ENCODE peak calls at places on chromosomes 13 and 19, in four cellular contexts. One of them, this sample, is unnamed. For H3K4me1, the result is how much of the 10 kb centered on the place peaks cover.

GRCh38 chr19:50501568-50502475 is 9.2 kb downstream of the JOSD2 start:
- DNase-seq in right cardiac atrium: peak
- DNase-seq in cardiac muscle cell: peak
- DNase-seq in heart right ventricle: peak
- DNase-seq in this sample: peak

GRCh38 chr13:113726961-113727411 is 32.0 kb upstream of the TMEM255B start:
- DNase-seq in right cardiac atrium: peak
- DNase-seq in cardiac muscle cell: no peak
- DNase-seq in heart right ventricle: no peak
- DNase-seq in this sample: peak

GRCh38 chr13:27791146-27791900 is 960 bp upstream of the GSX1 start:
- DNase-seq in right cardiac atrium: no peak
- DNase-seq in cardiac muscle cell: no peak
- DNase-seq in heart right ventricle: no peak
- DNase-seq in this sample: no peak

GRCh38 chr13:70249332-70250064 is 141.2 kb upstream of the KLHL1 start:
- DNase-seq in right cardiac atrium: no peak
- DNase-seq in cardiac muscle cell: no peak
- DNase-seq in heart right ventricle: no peak
- DNase-seq in this sample: no peak

GRCh38 chr13:51912091-51912490 is 50.3 kb downstream of the CCDC70 start:
- DNase-seq in right cardiac atrium: no peak
- DNase-seq in cardiac muscle cell: no peak
- DNase-seq in heart right ventricle: no peak
- DNase-seq in this sample: no peak

GRCh38 chr13:103277099-103277498 is 210.9 kb upstream of the SLC10A2 start:
- DNase-seq in right cardiac atrium: no peak
- DNase-seq in cardiac muscle cell: no peak
- DNase-seq in heart right ventricle: no peak
- DNase-seq in this sample: no peak

GRCh38 chr13:51785592-51786424 is 18.2 kb downstream of the DHRS12 start:
- DNase-seq in right cardiac atrium: peak
- DNase-seq in cardiac muscle cell: peak
- DNase-seq in heart right ventricle: peak
- DNase-seq in this sample: no peak

GRCh38 chr13:100235311-100235901 is 146.5 kb downstream of the PCCA start:
- DNase-seq in right cardiac atrium: no peak
- DNase-seq in cardiac muscle cell: peak
- DNase-seq in heart right ventricle: no peak
- DNase-seq in this sample: no peak

GRCh38 chr19:789473-790052 is 7.7 kb upstream of the PTBP1 start:
- DNase-seq in right cardiac atrium: peak
- DNase-seq in cardiac muscle cell: peak
- DNase-seq in heart right ventricle: peak
- DNase-seq in this sample: peak

GRCh38 chr13:20188649-20189553 is 3.8 kb downstream of the GJB2 start:
- DNase-seq in right cardiac atrium: no peak
- DNase-seq in cardiac muscle cell: no peak
- DNase-seq in heart right ventricle: no peak
- DNase-seq in this sample: no peak

DNA sequence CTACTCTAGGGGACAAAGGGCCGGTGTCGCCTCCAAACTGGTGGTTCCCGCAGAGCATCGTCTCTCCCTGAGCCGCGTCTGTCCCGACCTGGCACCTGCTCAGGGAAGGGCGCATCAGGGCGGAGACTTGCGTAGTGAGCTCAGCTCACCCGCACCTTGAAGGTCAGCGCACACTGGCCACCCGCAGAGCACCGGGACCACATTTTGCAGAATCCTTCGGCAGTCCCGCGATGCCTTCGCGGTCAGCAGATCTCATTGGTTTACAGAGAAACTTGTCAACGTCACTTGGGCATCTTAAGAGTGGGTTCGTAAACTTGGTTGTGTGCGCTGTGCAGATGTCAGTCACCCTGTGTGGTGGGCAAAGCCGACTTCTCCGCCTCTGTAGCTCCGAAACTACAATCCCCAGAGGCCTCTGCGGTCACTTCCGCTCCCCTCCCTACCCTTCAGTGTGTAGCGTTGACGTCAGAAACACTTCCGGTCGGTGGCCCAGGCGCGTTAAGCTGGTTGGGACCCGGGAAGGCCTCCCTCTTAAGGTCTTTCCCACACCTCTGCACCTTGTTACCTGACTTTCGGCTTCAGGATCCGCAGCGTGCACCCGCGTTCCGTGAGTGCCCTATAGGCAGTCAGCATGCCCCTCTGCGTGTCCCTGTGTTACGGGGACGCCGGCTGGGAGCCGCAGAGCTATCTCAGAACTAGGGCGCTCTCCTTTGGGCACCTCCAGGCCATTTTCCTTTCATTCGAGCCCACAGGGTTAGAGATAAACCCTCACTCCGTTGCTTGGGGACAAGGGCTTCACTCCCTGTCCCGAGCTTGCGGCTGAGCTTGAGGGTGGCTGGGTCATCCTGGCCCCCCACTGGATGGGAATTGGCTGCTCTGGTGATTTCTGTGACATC is 36.5 kb upstream of the ZNF527 start:
- DNase-seq in right cardiac atrium: peak
- DNase-seq in cardiac muscle cell: peak
- DNase-seq in heart right ventricle: peak
- DNase-seq in this sample: peak
- H3K4me1 ChIP-seq in right cardiac atrium: under half
- H3K4me1 ChIP-seq in cardiac muscle cell: under half
- H3K4me1 ChIP-seq in heart right ventricle: under half
- H3K4me1 ChIP-seq in this sample: under half

DNA sequence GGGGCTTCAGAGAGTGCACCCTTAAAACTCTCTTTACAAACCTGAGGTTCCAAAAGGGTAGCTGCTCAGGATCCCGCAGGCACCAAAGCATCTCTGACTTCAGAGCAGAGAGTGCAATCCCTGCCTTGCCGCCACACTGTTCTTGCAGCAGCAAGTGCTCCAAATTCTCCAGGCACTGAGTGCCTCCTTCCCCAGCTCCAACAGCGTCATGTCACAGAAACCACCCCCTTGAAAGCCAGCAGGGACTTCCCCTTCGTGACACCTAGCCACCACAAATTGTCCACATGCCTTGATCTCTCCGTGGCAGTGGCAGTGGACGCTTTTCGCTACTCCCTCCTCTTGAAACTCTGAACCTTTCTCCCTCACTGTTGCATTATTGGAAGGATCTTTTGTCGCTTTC is 39.9 kb downstream of the MBNL2 start:
- DNase-seq in right cardiac atrium: peak
- DNase-seq in cardiac muscle cell: no peak
- DNase-seq in heart right ventricle: no peak
- DNase-seq in this sample: peak
- H3K4me1 ChIP-seq in right cardiac atrium: under half
- H3K4me1 ChIP-seq in cardiac muscle cell: under half
- H3K4me1 ChIP-seq in heart right ventricle: half or more
- H3K4me1 ChIP-seq in this sample: half or more

GRCh38 chr13:98539655-98540054 is 37.3 kb downstream of the STK24 start:
- DNase-seq in right cardiac atrium: no peak
- DNase-seq in cardiac muscle cell: no peak
- DNase-seq in heart right ventricle: no peak
- DNase-seq in this sample: no peak

GRCh38 chr13:98542568-98543379 is 34.1 kb downstream of the STK24 start:
- DNase-seq in right cardiac atrium: no peak
- DNase-seq in cardiac muscle cell: no peak
- DNase-seq in heart right ventricle: no peak
- DNase-seq in this sample: no peak

GRCh38 chr13:98541701-98542203 is 35.2 kb downstream of the STK24 start:
- DNase-seq in right cardiac atrium: no peak
- DNase-seq in cardiac muscle cell: no peak
- DNase-seq in heart right ventricle: no peak
- DNase-seq in this sample: no peak

GRCh38 chr13:98541211-98541610 is 35.7 kb downstream of the STK24 start:
- DNase-seq in right cardiac atrium: no peak
- DNase-seq in cardiac muscle cell: no peak
- DNase-seq in heart right ventricle: no peak
- DNase-seq in this sample: no peak

GRCh38 chr13:98540476-98540875 is 36.4 kb downstream of the STK24 start:
- DNase-seq in right cardiac atrium: peak
- DNase-seq in cardiac muscle cell: no peak
- DNase-seq in heart right ventricle: no peak
- DNase-seq in this sample: no peak
- H3K4me1 ChIP-seq in right cardiac atrium: under half
- H3K4me1 ChIP-seq in cardiac muscle cell: half or more
- H3K4me1 ChIP-seq in heart right ventricle: half or more
- H3K4me1 ChIP-seq in this sample: half or more

DNA sequence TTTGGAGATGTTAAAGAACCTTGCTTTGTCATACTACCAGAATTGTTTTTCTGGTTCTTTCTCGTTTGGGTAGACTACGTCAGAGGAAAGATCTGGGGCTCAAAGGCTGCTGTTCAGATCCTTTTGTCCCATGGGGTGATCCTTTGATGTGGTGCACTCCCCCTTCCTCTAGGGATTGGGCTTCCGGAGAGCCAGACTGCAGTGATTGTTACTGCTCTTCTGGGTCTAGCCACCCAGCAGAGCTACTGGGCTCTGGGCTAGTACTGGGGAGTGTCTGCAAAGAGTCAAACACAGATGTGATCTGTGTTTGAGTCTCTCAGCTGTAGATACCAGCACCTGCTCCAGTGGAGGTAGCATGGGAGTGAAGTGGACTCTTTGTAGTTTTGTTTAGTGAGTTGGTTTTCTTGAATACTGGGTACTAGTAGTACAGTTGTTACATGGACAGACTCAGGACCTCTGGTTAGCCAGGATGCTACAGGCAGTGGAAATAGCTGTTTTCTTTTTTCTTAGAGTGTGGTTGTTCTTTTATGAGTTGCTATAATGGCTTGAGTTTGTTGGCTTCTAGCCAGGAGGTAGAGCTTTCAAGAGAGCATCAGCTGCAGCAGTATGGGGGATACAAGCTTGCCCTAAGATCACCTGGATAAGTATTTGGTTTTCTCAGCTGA is 34.4 kb downstream of the DNAJC15 start:
- DNase-seq in right cardiac atrium: no peak
- DNase-seq in cardiac muscle cell: no peak
- DNase-seq in heart right ventricle: no peak
- DNase-seq in this sample: peak
- H3K4me1 ChIP-seq in right cardiac atrium: under half
- H3K4me1 ChIP-seq in cardiac muscle cell: under half
- H3K4me1 ChIP-seq in heart right ventricle: under half
- H3K4me1 ChIP-seq in this sample: under half

GRCh38 chr19:15293751-15294505 is 38.4 kb downstream of the BRD4 start:
- DNase-seq in right cardiac atrium: no peak
- DNase-seq in cardiac muscle cell: no peak
- DNase-seq in heart right ventricle: no peak
- DNase-seq in this sample: no peak
- H3K4me1 ChIP-seq in right cardiac atrium: half or more
- H3K4me1 ChIP-seq in cardiac muscle cell: half or more
- H3K4me1 ChIP-seq in heart right ventricle: half or more
- H3K4me1 ChIP-seq in this sample: half or more